ENCODE peak calls at places on chromosomes 11 and 22, in seven cellular contexts. K is heart left ventricle, U is mesenchymal stem cell, J is AG08395, A is SK-N-MC, G is hippocampal formation, V is GOT3. M is an unnamed sample.

GRCh38 chr11:99371257-99371656 is 350.5 kb downstream of the CNTN5 start:
- DNase-seq in J (no peak), V (no peak), A (no peak), U (peak; percentile 42), K (no peak), G (no peak), M (peak; percentile 17)

GRCh38 chr11:81658722-81659121 is 1074.9 kb downstream of the FAM181B start:
- DNase-seq in J (no peak), G (no peak), V (no peak), K (no peak), A (no peak), U (no peak), M (no peak)

GRCh38 chr11:68841718-68842426 is at the start of gene CPT1A:
- DNase-seq in V (no peak), U (peak; percentile 75), K (peak; percentile 92), A (no peak), G (peak; percentile 31), J (peak; percentile 88), M (peak; percentile 56)

GRCh38 chr11:1548221-1549070 is 23.6 kb downstream of the DUSP8 start:
- DNase-seq in U (peak; percentile 78), G (no peak), A (no peak), V (no peak), J (peak; percentile 76), K (peak; percentile 82), M (peak; percentile 78)

GRCh38 chr11:1049911-1050580 is 13.5 kb upstream of the MUC6 start:
- DNase-seq in V (no peak), U (no peak), G (no peak), K (peak; percentile 66), A (no peak), J (no peak), M (no peak)

GRCh38 chr11:1200611-1201191 is 22.2 kb upstream of the MUC5B start:
- DNase-seq in G (no peak), U (no peak), A (no peak), V (no peak), J (no peak), K (no peak), M (no peak)

GRCh38 chr11:64900263-64900678 is 16.7 kb downstream of the ATG2A start:
- DNase-seq in U (no peak), A (no peak), V (no peak), J (no peak), K (peak; percentile 38), G (no peak), M (no peak)

GRCh38 chr11:12455938-12456337 is 78.6 kb downstream of the PARVA start:
- DNase-seq in A (no peak), G (no peak), K (no peak), U (peak; percentile 42), J (peak; percentile 62), V (no peak), M (no peak)

GRCh38 chr11:66266378-66267038 is 1.9 kb upstream of the RAB1B start:
- DNase-seq in K (no peak), J (no peak), G (no peak), V (no peak), U (no peak), A (no peak), M (no peak)

GRCh38 chr11:114559425-114560310 is at the start of gene NXPE1:
- DNase-seq in J (no peak), U (no peak), V (no peak), A (no peak), G (no peak), K (no peak), M (peak; percentile 80)

GRCh38 chr22:35567214-35567792 is 26.7 kb downstream of the RASD2 start:
- DNase-seq in A (no peak), J (no peak), V (no peak), U (no peak), K (no peak), G (no peak), M (no peak)

GRCh38 chr11:78615724-78616123 is 41.1 kb upstream of the NARS2 start:
- DNase-seq in J (no peak), A (no peak), G (no peak), V (no peak), K (no peak), U (no peak), M (no peak)

GRCh38 chr11:15663778-15664218 is 549.1 kb downstream of the INSC start:
- DNase-seq in K (no peak), G (peak; percentile 4), A (no peak), J (no peak), V (no peak), U (peak; percentile 65), M (no peak)

GRCh38 chr11:58495906-58496305 is 12.0 kb downstream of the OR5B21 start:
- DNase-seq in G (no peak), J (no peak), U (no peak), V (no peak), K (no peak), A (no peak), M (peak; percentile 29)

GRCh38 chr11:46682773-46683752 is 17.4 kb downstream of the ARHGAP1 start:
- DNase-seq in A (no peak), K (no peak), V (no peak), J (no peak), U (peak; percentile 45), G (no peak), M (no peak)

GRCh38 chr11:35525501-35526175 is at the start of gene PAMR1:
- DNase-seq in K (peak; percentile 78), V (no peak), J (peak; percentile 73), U (peak; percentile 82), A (no peak), G (peak; percentile 9), M (no peak)

GRCh38 chr11:43580735-43581369 is 99.7 kb upstream of the HSD17B12 start:
- DNase-seq in K (no peak), A (no peak), U (no peak), V (no peak), J (peak; percentile 51), G (no peak), M (no peak)

GRCh38 chr22:35465109-35465701 is 65.3 kb downstream of the MCM5 start:
- DNase-seq in G (no peak), U (no peak), V (no peak), K (no peak), A (no peak), J (no peak), M (no peak)

GRCh38 chr11:132904091-132904490 is 628.2 kb downstream of the OPCML start:
- DNase-seq in K (no peak), G (no peak), A (no peak), J (no peak), U (no peak), V (no peak), M (no peak)

GRCh38 chr11:1127664-1128162 is 30.0 kb upstream of the MUC5AC start:
- DNase-seq in A (no peak), G (no peak), J (no peak), U (no peak), K (no peak), V (no peak), M (no peak)